ENCODE peak calls at places on chromosomes 2 and 18, in seven cellular contexts. One of them, this sample, is unnamed. For H3K27me3, the result is how much of the 10 kb centered on the place peaks cover.

GRCh38 chr2:204722207-204722606 is 176.9 kb downstream of the PARD3B start:
- DNase-seq in fibroblast of lung: no peak
- DNase-seq in heart left ventricle: no peak
- DNase-seq in neural progenitor cell: no peak
- DNase-seq in CD8-positive, alpha-beta T cell: no peak
- DNase-seq in GM23248: peak
- DNase-seq in BJ: no peak
- DNase-seq in this sample: no peak

GRCh38 chr2:241279828-241280227 is 35.6 kb downstream of the HDLBP start:
- DNase-seq in heart left ventricle: no peak
- DNase-seq in BJ: no peak
- DNase-seq in fibroblast of lung: no peak
- DNase-seq in CD8-positive, alpha-beta T cell: no peak
- DNase-seq in GM23248: no peak
- DNase-seq in neural progenitor cell: no peak
- DNase-seq in this sample: peak

GRCh38 chr2:54084600-54084999 is 30.8 kb upstream of the ACYP2 start:
- DNase-seq in fibroblast of lung: peak
- DNase-seq in heart left ventricle: no peak
- DNase-seq in GM23248: peak
- DNase-seq in neural progenitor cell: no peak
- DNase-seq in CD8-positive, alpha-beta T cell: no peak
- DNase-seq in BJ: no peak
- DNase-seq in this sample: no peak

GRCh38 chr2:238974510-238975166 is 126.8 kb downstream of the TWIST2 start:
- DNase-seq in heart left ventricle: no peak
- DNase-seq in GM23248: peak
- DNase-seq in BJ: peak
- DNase-seq in fibroblast of lung: peak
- DNase-seq in CD8-positive, alpha-beta T cell: no peak
- DNase-seq in neural progenitor cell: peak
- DNase-seq in this sample: peak

GRCh38 chr2:24676493-24676892 is 116.7 kb downstream of the PTRHD1 start:
- DNase-seq in neural progenitor cell: no peak
- DNase-seq in BJ: no peak
- DNase-seq in CD8-positive, alpha-beta T cell: no peak
- DNase-seq in fibroblast of lung: no peak
- DNase-seq in GM23248: no peak
- DNase-seq in heart left ventricle: no peak
- DNase-seq in this sample: no peak

GRCh38 chr2:119659601-119660342 is 19.2 kb upstream of the TMEM177 start:
- DNase-seq in neural progenitor cell: peak
- DNase-seq in heart left ventricle: no peak
- DNase-seq in GM23248: peak
- DNase-seq in CD8-positive, alpha-beta T cell: no peak
- DNase-seq in fibroblast of lung: peak
- DNase-seq in BJ: no peak
- DNase-seq in this sample: no peak

GRCh38 chr2:108587621-108588020 is 53.4 kb downstream of the LIMS1 start:
- DNase-seq in heart left ventricle: peak
- DNase-seq in CD8-positive, alpha-beta T cell: no peak
- DNase-seq in neural progenitor cell: no peak
- DNase-seq in fibroblast of lung: peak
- DNase-seq in BJ: no peak
- DNase-seq in GM23248: peak
- DNase-seq in this sample: no peak

GRCh38 chr18:48263913-48264506 is 145.2 kb downstream of the ZBTB7C start:
- DNase-seq in heart left ventricle: no peak
- DNase-seq in GM23248: peak
- DNase-seq in neural progenitor cell: no peak
- DNase-seq in BJ: no peak
- DNase-seq in fibroblast of lung: no peak
- DNase-seq in CD8-positive, alpha-beta T cell: no peak
- DNase-seq in this sample: no peak

GRCh38 chr2:70960833-70961647 is 17.4 kb upstream of the ANKRD53 start:
- DNase-seq in fibroblast of lung: no peak
- DNase-seq in heart left ventricle: no peak
- DNase-seq in neural progenitor cell: no peak
- DNase-seq in BJ: no peak
- DNase-seq in CD8-positive, alpha-beta T cell: no peak
- DNase-seq in GM23248: no peak
- DNase-seq in this sample: peak
- H3K27me3 ChIP-seq in fibroblast of lung: under half
- H3K27me3 ChIP-seq in heart left ventricle: under half
- H3K27me3 ChIP-seq in neural progenitor cell: half or more
- H3K27me3 ChIP-seq in BJ: under half
- H3K27me3 ChIP-seq in CD8-positive, alpha-beta T cell: under half
- H3K27me3 ChIP-seq in GM23248: under half
- H3K27me3 ChIP-seq in this sample: under half

DNA sequence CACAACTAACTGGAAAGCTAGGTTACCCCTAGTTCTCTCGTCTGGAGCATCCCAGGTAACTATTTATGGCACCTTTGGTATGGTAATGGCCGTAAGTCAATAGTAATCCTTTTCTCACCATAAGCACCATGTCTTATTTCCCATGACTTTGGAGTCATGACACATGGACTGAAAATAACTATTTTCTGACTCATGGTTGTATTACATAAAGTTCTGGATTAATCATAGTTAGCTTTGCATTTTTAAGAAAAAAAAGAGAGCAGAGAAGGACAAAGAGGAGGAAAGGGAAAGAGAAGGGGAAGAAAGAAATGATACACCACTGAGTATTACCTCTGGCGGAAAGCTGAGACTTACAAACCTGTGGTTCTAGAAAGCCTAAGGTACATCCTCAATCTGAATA is 99.3 kb downstream of the BIN1 start:
- DNase-seq in BJ: peak
- DNase-seq in CD8-positive, alpha-beta T cell: no peak
- DNase-seq in GM23248: peak
- DNase-seq in neural progenitor cell: no peak
- DNase-seq in fibroblast of lung: peak
- DNase-seq in heart left ventricle: no peak
- DNase-seq in this sample: no peak
- H3K27me3 ChIP-seq in BJ: under half
- H3K27me3 ChIP-seq in CD8-positive, alpha-beta T cell: under half
- H3K27me3 ChIP-seq in GM23248: under half
- H3K27me3 ChIP-seq in neural progenitor cell: under half
- H3K27me3 ChIP-seq in fibroblast of lung: under half
- H3K27me3 ChIP-seq in heart left ventricle: under half
- H3K27me3 ChIP-seq in this sample: under half

GRCh38 chr2:235672720-235673119 is 178.9 kb downstream of the AGAP1 start:
- DNase-seq in GM23248: no peak
- DNase-seq in CD8-positive, alpha-beta T cell: no peak
- DNase-seq in heart left ventricle: no peak
- DNase-seq in neural progenitor cell: no peak
- DNase-seq in BJ: no peak
- DNase-seq in fibroblast of lung: peak
- DNase-seq in this sample: no peak

GRCh38 chr2:235669269-235669831 is 175.5 kb downstream of the AGAP1 start:
- DNase-seq in fibroblast of lung: peak
- DNase-seq in GM23248: peak
- DNase-seq in heart left ventricle: peak
- DNase-seq in neural progenitor cell: peak
- DNase-seq in BJ: no peak
- DNase-seq in CD8-positive, alpha-beta T cell: no peak
- DNase-seq in this sample: peak

GRCh38 chr2:235668782-235669181 is 174.9 kb downstream of the AGAP1 start:
- DNase-seq in CD8-positive, alpha-beta T cell: no peak
- DNase-seq in fibroblast of lung: no peak
- DNase-seq in heart left ventricle: no peak
- DNase-seq in BJ: no peak
- DNase-seq in GM23248: no peak
- DNase-seq in neural progenitor cell: no peak
- DNase-seq in this sample: no peak

GRCh38 chr2:235669983-235670962 is 176.4 kb downstream of the AGAP1 start:
- DNase-seq in CD8-positive, alpha-beta T cell: no peak
- DNase-seq in fibroblast of lung: peak
- DNase-seq in GM23248: peak
- DNase-seq in BJ: no peak
- DNase-seq in neural progenitor cell: peak
- DNase-seq in heart left ventricle: peak
- DNase-seq in this sample: peak

DNA sequence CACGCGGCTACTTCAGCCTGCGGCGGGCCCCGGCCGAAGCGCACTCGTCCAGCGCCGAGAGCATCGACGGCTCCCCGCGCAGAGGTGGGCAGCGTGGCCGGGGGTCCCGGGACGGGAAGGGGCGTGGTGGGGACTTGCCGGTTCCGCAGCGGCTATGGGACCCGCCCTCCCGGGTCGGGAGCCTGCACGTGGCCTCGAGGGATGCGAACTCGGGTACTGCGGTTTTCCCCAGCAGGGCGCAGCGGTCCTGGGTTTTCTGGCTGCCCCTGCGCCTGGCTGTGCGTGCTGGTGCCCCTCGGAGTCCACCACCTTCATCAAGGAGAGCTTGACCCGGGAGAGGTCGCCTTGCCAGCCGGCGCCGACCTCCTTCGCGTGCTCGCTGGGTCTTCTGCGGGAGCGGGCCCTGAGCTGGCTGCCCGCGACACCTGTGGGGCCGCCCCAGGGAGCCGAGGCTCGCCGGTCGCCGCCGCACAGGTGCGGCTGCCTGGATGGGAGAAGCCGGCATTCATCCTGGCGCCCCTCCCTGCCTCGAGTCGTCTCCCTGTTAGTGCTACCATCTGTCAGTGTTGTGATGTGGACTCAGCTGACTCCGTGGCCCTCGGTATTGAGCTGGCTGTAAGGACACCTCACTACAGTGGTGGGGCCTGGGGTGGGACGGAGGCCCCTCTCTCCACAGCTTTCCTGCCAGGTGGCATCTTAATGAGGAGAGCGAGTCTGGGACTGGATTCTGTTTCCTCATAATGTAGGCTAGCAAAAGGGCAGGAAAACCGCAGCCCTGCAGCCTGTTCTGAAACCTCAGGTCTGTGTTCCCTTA is 177.3 kb downstream of the AGAP1 start:
- DNase-seq in neural progenitor cell: peak
- DNase-seq in BJ: no peak
- DNase-seq in GM23248: no peak
- DNase-seq in CD8-positive, alpha-beta T cell: no peak
- DNase-seq in heart left ventricle: no peak
- DNase-seq in fibroblast of lung: no peak
- DNase-seq in this sample: peak
- H3K27me3 ChIP-seq in neural progenitor cell: under half
- H3K27me3 ChIP-seq in BJ: under half
- H3K27me3 ChIP-seq in GM23248: under half
- H3K27me3 ChIP-seq in CD8-positive, alpha-beta T cell: under half
- H3K27me3 ChIP-seq in heart left ventricle: under half
- H3K27me3 ChIP-seq in fibroblast of lung: under half
- H3K27me3 ChIP-seq in this sample: under half

GRCh38 chr2:190379249-190379964 is 28.7 kb upstream of the MFSD6 start:
- DNase-seq in neural progenitor cell: no peak
- DNase-seq in heart left ventricle: no peak
- DNase-seq in BJ: no peak
- DNase-seq in CD8-positive, alpha-beta T cell: no peak
- DNase-seq in GM23248: no peak
- DNase-seq in fibroblast of lung: peak
- DNase-seq in this sample: no peak
- H3K27me3 ChIP-seq in neural progenitor cell: under half
- H3K27me3 ChIP-seq in heart left ventricle: under half
- H3K27me3 ChIP-seq in BJ: under half
- H3K27me3 ChIP-seq in CD8-positive, alpha-beta T cell: under half
- H3K27me3 ChIP-seq in GM23248: under half
- H3K27me3 ChIP-seq in fibroblast of lung: under half
- H3K27me3 ChIP-seq in this sample: under half

GRCh38 chr2:111100087-111100764 is 20.5 kb upstream of the BCL2L11 start:
- DNase-seq in BJ: no peak
- DNase-seq in GM23248: no peak
- DNase-seq in fibroblast of lung: no peak
- DNase-seq in neural progenitor cell: no peak
- DNase-seq in heart left ventricle: no peak
- DNase-seq in CD8-positive, alpha-beta T cell: no peak
- DNase-seq in this sample: no peak
- H3K27me3 ChIP-seq in BJ: under half
- H3K27me3 ChIP-seq in GM23248: half or more
- H3K27me3 ChIP-seq in fibroblast of lung: under half
- H3K27me3 ChIP-seq in neural progenitor cell: under half
- H3K27me3 ChIP-seq in heart left ventricle: under half
- H3K27me3 ChIP-seq in CD8-positive, alpha-beta T cell: under half
- H3K27me3 ChIP-seq in this sample: under half